ENCODE peak calls at places on chromosomes 1 and 21, in five cellular contexts. V is nephron progenitor cell, E is Calu3, X is WTC11, Q is T-helper 17 cell. H is an unnamed sample.
A peak's percentile ranks its signal among the peaks of the same experiment; 100 is the strongest.

GRCh38 chr1:167635233-167635648 is 5.2 kb downstream of the RCSD1 start:
- DNase-seq in Q (no peak), E (no peak), V (peak; percentile 62), X (peak; percentile 71), H (no peak)

GRCh38 chr1:172005856-172006255 is 164.6 kb downstream of the DNM3 start:
- DNase-seq in Q (no peak), X (no peak), V (no peak), E (peak; percentile 60), H (no peak)

GRCh38 chr1:17113973-17114372 is 5.3 kb downstream of the PADI2 start:
- DNase-seq in Q (no peak), X (no peak), V (peak; percentile 68), E (no peak), H (no peak)

GRCh38 chr1:79704067-79704466 is 697.5 kb upstream of the ADGRL4 start:
- DNase-seq in V (no peak), X (no peak), Q (no peak), E (no peak), H (no peak)

GRCh38 chr1:41590331-41590730 is 105.8 kb upstream of the EDN2 start:
- DNase-seq in E (no peak), V (no peak), X (no peak), Q (no peak), H (no peak)

GRCh38 chr21:18174370-18174769 is 70.3 kb upstream of the CHODL start:
- DNase-seq in Q (no peak), E (no peak), X (no peak), V (no peak), H (no peak)

GRCh38 chr1:216740334-216740733 is 17.1 kb upstream of the ESRRG start:
- DNase-seq in E (no peak), Q (no peak), X (no peak), V (no peak), H (no peak)

GRCh38 chr21:44594406-44594916 is 2.2 kb upstream of the KRTAP10-6 start:
- DNase-seq in X (no peak), E (no peak), V (no peak), Q (no peak), H (no peak)

GRCh38 chr1:181655756-181656155 is 172.4 kb downstream of the CACNA1E start:
- DNase-seq in Q (no peak), X (no peak), E (no peak), V (no peak), H (no peak)

GRCh38 chr1:52059326-52059725 is 3.2 kb downstream of the BTF3L4 start:
- DNase-seq in Q (no peak), X (no peak), E (no peak), V (no peak), H (no peak)

GRCh38 chr1:110174961-110175360 is 24.7 kb downstream of the SLC6A17 start:
- DNase-seq in E (no peak), Q (no peak), V (no peak), X (no peak), H (no peak)

GRCh38 chr1:212482352-212483153 is 49.8 kb downstream of the NENF start:
- DNase-seq in X (no peak), V (no peak), E (no peak), Q (no peak), H (no peak)

GRCh38 chr1:25487628-25488027 is 55.8 kb upstream of the LDLRAP1 start:
- DNase-seq in E (no peak), X (no peak), V (no peak), Q (no peak), H (peak; percentile 51)

GRCh38 chr1:200917291-200917817 is 22.7 kb downstream of the INAVA start:
- DNase-seq in V (no peak), E (no peak), X (no peak), Q (no peak), H (no peak)

GRCh38 chr1:26302733-26303405 is 3.6 kb downstream of the UBXN11 start:
- DNase-seq in Q (no peak), V (no peak), X (no peak), E (no peak), H (no peak)

GRCh38 chr1:169886931-169887330 is 6.8 kb downstream of the SCYL3 start:
- DNase-seq in Q (no peak), X (no peak), V (no peak), E (no peak), H (no peak)

GRCh38 chr1:234683856-234684632 is 74.1 kb upstream of the IRF2BP2 start:
- DNase-seq in V (no peak), E (peak; percentile 66), Q (no peak), X (no peak), H (no peak)

GRCh38 chr21:33325222-33326067 is 675 bp downstream of the IFNAR1 start:
- DNase-seq in X (no peak), V (no peak), E (peak; percentile 43), Q (peak; percentile 61), H (peak; percentile 69)

GRCh38 chr1:229354226-229354625 is 11.4 kb upstream of the CCSAP start:
- DNase-seq in V (no peak), X (no peak), Q (no peak), E (no peak), H (no peak)

GRCh38 chr1:15355968-15356621 is 53.6 kb upstream of the EFHD2 start:
- DNase-seq in Q (no peak), E (no peak), X (no peak), V (no peak), H (no peak)

GRCh38 chr1:245332513-245332912 is 177.7 kb downstream of the KIF26B start:
- DNase-seq in X (no peak), E (no peak), V (no peak), Q (no peak), H (peak; percentile 49)

GRCh38 chr1:163565171-163565570 is 243.4 kb downstream of the NUF2 start:
- DNase-seq in E (no peak), X (no peak), Q (no peak), V (no peak), H (no peak)

GRCh38 chr21:17858764-17859163 is 39.6 kb upstream of the C21orf91 start:
- DNase-seq in X (no peak), E (no peak), Q (no peak), V (no peak), H (no peak)

GRCh38 chr1:160098852-160099647 is 631 bp upstream of the IGSF8 start:
- DNase-seq in Q (peak; percentile 98), E (peak; percentile 98), X (peak; percentile 99), V (peak; percentile 99), H (peak; percentile 99)

GRCh38 chr1:8985915-8986813 is 40.1 kb downstream of the SLC2A7 start:
- DNase-seq in E (peak; percentile 63), V (no peak), Q (no peak), X (no peak), H (no peak)

GRCh38 chr1:182762536-182762935 is 27.0 kb upstream of the NPL start:
- DNase-seq in Q (no peak), V (no peak), X (no peak), E (no peak), H (no peak)

GRCh38 chr1:233172201-233172600 is 123.3 kb downstream of the PCNX2 start:
- DNase-seq in X (no peak), E (no peak), Q (no peak), V (no peak), H (no peak)

GRCh38 chr21:42356036-42356435 is 5.2 kb upstream of the TFF2 start:
- DNase-seq in X (no peak), Q (no peak), E (no peak), V (no peak), H (no peak)

GRCh38 chr1:98323396-98323795 is 338.1 kb upstream of the SNX7 start:
- DNase-seq in X (no peak), Q (no peak), E (peak; percentile 35), V (no peak), H (no peak)

GRCh38 chr1:186999506-186999905 is 170.8 kb downstream of the PLA2G4A start:
- DNase-seq in V (no peak), E (no peak), X (no peak), Q (no peak), H (no peak)

GRCh38 chr1:90162216-90162615 is 167.3 kb downstream of the ZNF326 start:
- DNase-seq in V (no peak), Q (no peak), E (no peak), X (no peak), H (no peak)

GRCh38 chr1:151013518-151013917 is 5.3 kb downstream of the PRUNE1 start:
- DNase-seq in V (no peak), E (no peak), X (no peak), Q (no peak), H (no peak)